ENCODE peak calls at places on chromosomes 2 and 18, in five cellular contexts. E, U, T, G and J are unnamed samples. For H3K36me3 and H3K9me3, the result is how much of the 10 kb centered on the place peaks cover.

GRCh38 chr2:98807221-98807620 is 76.3 kb upstream of the MGAT4A start:
- DNase-seq in E (no peak), U (no peak), T (no peak), G (no peak), J (no peak)

GRCh38 chr2:167406558-167406957 is 518.3 kb downstream of the XIRP2 start:
- DNase-seq in E (peak), U (no peak), T (no peak), G (no peak), J (no peak)

GRCh38 chr2:205792908-205793307 is 110.6 kb downstream of the NRP2 start:
- DNase-seq in E (no peak), U (no peak), T (no peak), G (peak), J (no peak)

GRCh38 chr2:188623995-188624643 is 332.4 kb downstream of the GULP1 start:
- DNase-seq in E (no peak), U (no peak), T (no peak), G (peak), J (no peak)

GRCh38 chr18:60053747-60054304 is 154.0 kb downstream of the PMAIP1 start:
- DNase-seq in E (peak), U (no peak), T (no peak), G (peak), J (peak)

GRCh38 chr2:169162613-169163012 is 93.2 kb downstream of the DHRS9 start:
- DNase-seq in E (no peak), U (no peak), T (no peak), G (no peak), J (no peak)

GRCh38 chr2:130798472-130799221 is 38.1 kb upstream of the ARHGEF4 start:
- DNase-seq in E (peak), U (no peak), T (peak), G (no peak), J (no peak)

GRCh38 chr2:183227191-183227590 is 102.9 kb downstream of the NUP35 start:
- DNase-seq in E (no peak), U (no peak), T (no peak), G (no peak), J (no peak)

GRCh38 chr2:166057363-166058169 is 70.3 kb downstream of the SCN1A start:
- DNase-seq in E (no peak), U (no peak), T (no peak), G (peak), J (no peak)

GRCh38 chr2:10440736-10441135 is 7.4 kb downstream of the ODC1 start:
- DNase-seq in E (no peak), U (no peak), T (no peak), G (no peak), J (no peak)

GRCh38 chr18:79367989-79368388 is 27.7 kb upstream of the NFATC1 start:
- DNase-seq in E (no peak), U (no peak), T (no peak), G (peak), J (no peak)

GRCh38 chr2:232126301-232127085 is 165.0 kb downstream of the DIS3L2 start:
- DNase-seq in E (no peak), U (no peak), T (no peak), G (no peak), J (no peak)

GRCh38 chr2:220279840-220280239 is 652.4 kb downstream of the SLC4A3 start:
- DNase-seq in E (no peak), U (no peak), T (no peak), G (peak), J (no peak)

GRCh38 chr18:13447621-13448020 is 229.1 kb downstream of the LDLRAD4 start:
- DNase-seq in E (peak), U (no peak), T (no peak), G (peak), J (peak)

GRCh38 chr2:73700111-73700510 is 37.0 kb downstream of the TPRKB start:
- DNase-seq in E (no peak), U (no peak), T (no peak), G (peak), J (no peak)

GRCh38 chr2:231683292-231683898 is 24.9 kb upstream of the PTMA start:
- DNase-seq in E (no peak), U (no peak), T (no peak), G (no peak), J (no peak)

GRCh38 chr2:11310212-11310611 is 34.2 kb downstream of the ROCK2 start:
- DNase-seq in E (no peak), U (no peak), T (no peak), G (no peak), J (no peak)

GRCh38 chr2:217709496-217710217 is 293.1 kb downstream of the TNS1 start:
- DNase-seq in E (no peak), U (no peak), T (no peak), G (no peak), J (no peak)

GRCh38 chr2:162301151-162301804 is 17.2 kb downstream of the IFIH1 start:
- DNase-seq in E (peak), U (peak), T (no peak), G (peak), J (peak)

GRCh38 chr2:238850096-238850495 is 2.2 kb downstream of the TWIST2 start:
- DNase-seq in E (no peak), U (no peak), T (no peak), G (peak), J (no peak)

GRCh38 chr2:238847432-238847801 is 468 bp upstream of the TWIST2 start:
- DNase-seq in E (no peak), U (no peak), T (no peak), G (no peak), J (no peak)

GRCh38 chr2:238847841-238848565 is at the start of gene TWIST2:
- DNase-seq in E (peak), U (peak), T (peak), G (peak), J (peak)

GRCh38 chr2:238848941-238849853 is 1.3 kb downstream of the TWIST2 start:
- DNase-seq in E (peak), U (no peak), T (no peak), G (no peak), J (peak)

DNA sequence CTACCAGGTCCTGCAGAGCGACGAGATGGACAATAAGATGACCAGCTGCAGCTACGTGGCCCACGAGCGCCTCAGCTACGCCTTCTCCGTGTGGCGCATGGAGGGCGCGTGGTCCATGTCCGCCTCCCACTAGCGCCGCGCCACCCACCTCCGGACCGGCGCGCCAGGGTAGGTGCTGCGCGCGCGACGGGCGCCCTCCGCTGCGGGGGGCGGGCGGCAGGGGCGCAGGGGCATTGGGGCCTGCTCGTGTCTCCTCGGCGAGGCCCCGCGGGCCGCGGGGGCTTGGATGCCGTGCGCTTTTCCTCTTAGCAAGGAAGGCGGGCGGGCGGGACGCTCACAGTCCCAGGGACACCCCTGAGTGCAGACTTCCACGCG is 668 bp downstream of the TWIST2 start:
- DNase-seq in E (peak), U (no peak), T (no peak), G (no peak), J (no peak)
- H3K4me3 ChIP-seq in E (peak), U (peak), T (peak), G (peak), J (peak)

GRCh38 chr18:45738660-45739059 is 14.7 kb downstream of the SLC14A1 start:
- DNase-seq in E (peak), U (no peak), T (no peak), G (no peak), J (no peak)
- H3K36me3 ChIP-seq in E (under half), U (under half), T (under half), G (under half), J (under half)

GRCh38 chr2:4775668-4776067 is 916.5 kb upstream of the SOX11 start:
- DNase-seq in E (no peak), U (no peak), T (no peak), G (no peak), J (no peak)
- H3K9me3 ChIP-seq in E (under half), U (under half), T (under half), G (under half), J (under half)

GRCh38 chr2:223930002-223930976 is 14.8 kb downstream of the WDFY1 start:
- DNase-seq in E (peak), U (peak), T (peak), G (peak), J (no peak)
- H3K4me3 ChIP-seq in E (no peak), U (no peak), T (no peak), G (no peak), J (no peak)

DNA sequence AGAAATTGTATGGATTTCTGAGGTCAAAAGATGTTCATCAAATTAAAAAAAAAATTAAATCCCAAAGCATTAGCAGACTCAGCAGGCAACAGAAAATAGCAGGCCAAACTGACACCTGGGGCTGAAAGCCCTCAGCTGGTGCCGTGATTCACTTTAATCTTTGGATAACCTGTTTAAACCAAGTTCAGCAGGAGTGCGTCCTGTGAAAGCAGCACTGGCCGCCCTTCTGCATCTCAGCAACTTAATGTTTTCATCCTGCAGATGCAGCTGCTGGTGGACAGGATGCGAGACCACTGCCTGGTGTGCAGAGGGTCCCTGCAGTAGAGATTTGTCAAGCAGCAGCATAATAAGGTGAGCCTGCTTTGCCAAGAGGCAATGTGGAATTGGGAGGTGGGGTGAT is 41.2 kb downstream of the CCDC68 start:
- DNase-seq in E (peak), U (no peak), T (no peak), G (no peak), J (no peak)
- H3K36me3 ChIP-seq in E (under half), U (under half), T (under half), G (under half), J (under half)